ENCODE peak calls at places on chromosomes 5 and 9, in six cellular contexts. I is astrocyte, U is neuronal stem cell, Q is A549, Z is Karpas-422, V is OCI-LY7. J is an unnamed sample.

GRCh38 chr5:107476783-107477182 is 194.0 kb downstream of the EFNA5 start:
- DNase-seq in Q (peak), V (peak), Z (no peak), U (no peak), I (no peak), J (peak)

GRCh38 chr5:96794757-96795156 is 13.0 kb downstream of the ERAP1 start:
- DNase-seq in Q (no peak), I (no peak), V (no peak), U (no peak), Z (no peak), J (no peak)

GRCh38 chr5:137279631-137280236 is 219.4 kb downstream of the SPOCK1 start:
- DNase-seq in Q (no peak), Z (no peak), V (no peak), I (no peak), U (no peak), J (no peak)

GRCh38 chr9:95307538-95307937 is 10.0 kb downstream of the FANCC start:
- DNase-seq in Z (no peak), V (no peak), U (no peak), I (no peak), Q (no peak), J (peak)

GRCh38 chr9:93123561-93124283 is 10.3 kb downstream of the NINJ1 start:
- DNase-seq in U (no peak), I (no peak), V (no peak), Z (no peak), Q (no peak), J (peak)

GRCh38 chr9:131204285-131204684 is 72.0 kb downstream of the FAM78A start:
- DNase-seq in V (no peak), I (no peak), Z (no peak), U (no peak), Q (no peak), J (no peak)

GRCh38 chr5:158544388-158545339 is 555.1 kb downstream of the EBF1 start:
- DNase-seq in Z (no peak), Q (no peak), U (no peak), I (no peak), V (no peak), J (no peak)

GRCh38 chr9:130003943-130004552 is 38.9 kb downstream of the FNBP1 start:
- DNase-seq in U (no peak), I (no peak), Z (no peak), Q (no peak), V (no peak), J (no peak)

GRCh38 chr5:83277154-83277553 is 194.4 kb upstream of the VCAN start:
- DNase-seq in I (no peak), Z (no peak), U (no peak), Q (no peak), V (no peak), J (no peak)

GRCh38 chr9:72477862-72478564 is 43.4 kb upstream of the TMC1 start:
- DNase-seq in Z (no peak), V (no peak), Q (peak), I (peak), U (no peak), J (peak)

GRCh38 chr5:29379619-29380018 is 1813.9 kb upstream of the CDH6 start:
- DNase-seq in V (no peak), U (no peak), Z (no peak), Q (no peak), I (no peak), J (no peak)

GRCh38 chr5:173781432-173781825 is 106.7 kb upstream of the CPEB4 start:
- DNase-seq in U (no peak), Q (peak), Z (no peak), I (no peak), V (no peak), J (no peak)

GRCh38 chr9:37531699-37532098 is 44.5 kb downstream of the FBXO10 start:
- DNase-seq in I (no peak), Z (no peak), Q (no peak), U (no peak), V (peak), J (no peak)

GRCh38 chr5:167708449-167708848 is 583.0 kb upstream of the WWC1 start:
- DNase-seq in Q (peak), I (no peak), V (no peak), Z (no peak), U (no peak), J (no peak)

GRCh38 chr9:16442622-16443021 is 427.8 kb downstream of the BNC2 start:
- DNase-seq in I (peak), Z (no peak), Q (peak), V (no peak), U (no peak), J (peak)
- H3K4me3 ChIP-seq in I (no peak), Z (no peak), Q (no peak), V (no peak), U (no peak), J (no peak)

DNA sequence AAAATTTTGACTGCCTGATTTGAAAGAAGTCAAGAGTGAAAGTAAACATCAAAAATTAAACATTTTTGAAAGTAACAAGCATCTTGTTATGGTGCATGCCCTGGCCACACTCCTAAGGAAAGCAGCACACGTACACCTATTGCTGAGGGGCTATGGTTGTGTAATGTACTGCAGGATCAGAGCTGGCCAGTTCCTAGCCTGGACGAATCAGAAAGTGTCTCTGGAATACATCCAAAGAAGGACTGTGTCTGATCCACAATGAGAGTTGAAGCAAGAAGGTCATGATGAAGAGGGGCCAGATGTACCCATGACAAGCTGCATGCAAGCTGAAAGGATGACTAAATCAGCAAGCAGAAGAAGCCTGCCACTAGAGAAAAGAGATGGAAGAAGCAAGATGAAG is 618.2 kb downstream of the TLE1 start:
- DNase-seq in Q (no peak), U (no peak), I (peak), Z (no peak), V (no peak), J (no peak)
- H3K4me2 ChIP-seq in Q (no peak), U (no peak), I (no peak), Z (no peak), V (no peak), J (no peak)

GRCh38 chr5:150001660-150002493 is 1.3 kb downstream of the HMGXB3 start:
- DNase-seq in Z (peak), V (peak), Q (peak), U (peak), I (peak), J (peak)
- H3K27ac ChIP-seq in Z (peak), V (peak), Q (peak), U (no peak), I (peak), J (peak)

GRCh38 chr5:151612689-151613427 is 21.7 kb upstream of the FAT2 start:
- DNase-seq in I (peak), Z (no peak), Q (peak), U (no peak), V (no peak), J (peak)
- H3K4me3 ChIP-seq in I (no peak), Z (no peak), Q (no peak), U (peak), V (no peak), J (no peak)

J was measured in hepatocyte.